ENCODE peak calls at places on chromosomes 3 and 15, in six cellular contexts. X is HFF-Myc; W is kidney epithelial cell; L is stimulated activated CD4-positive, alpha-beta T cell treated with anti-CD3 and anti-CD28 coated beads, Interleukin-12 subunit alpha, Interleukin-12 subunit beta, amount 100 ng/mL, for 4 hours; D is IMR-90; O is fibroblast of pulmonary artery. Z is an unnamed sample.

GRCh38 chr3:152173627-152174026 is 95.1 kb upstream of the MBNL1 start:
- DNase-seq in O (no peak), D (no peak), W (no peak), X (no peak), L (no peak), Z (no peak)

GRCh38 chr3:194805546-194805945 is 119.9 kb downstream of the FAM43A start:
- DNase-seq in L (no peak), W (no peak), X (no peak), D (no peak), O (no peak), Z (no peak)

GRCh38 chr3:9308298-9308990 is 54.4 kb upstream of the THUMPD3 start:
- DNase-seq in O (no peak), L (no peak), W (no peak), D (no peak), X (no peak), Z (no peak)

GRCh38 chr3:168914662-168915061 is 748.9 kb downstream of the MECOM start:
- DNase-seq in W (peak), D (peak), L (no peak), X (no peak), O (peak), Z (peak)

GRCh38 chr3:4532535-4533112 is 39.5 kb downstream of the ITPR1 start:
- DNase-seq in O (no peak), X (no peak), W (no peak), L (no peak), D (no peak), Z (no peak)

GRCh38 chr15:51736646-51737537 is 563 bp downstream of the LYSMD2 start:
- DNase-seq in X (no peak), O (no peak), L (peak), D (no peak), W (no peak), Z (no peak)

GRCh38 chr3:129599607-129600006 is 6.9 kb downstream of the PLXND1 start:
- DNase-seq in X (no peak), O (peak), L (no peak), W (peak), D (peak), Z (no peak)

GRCh38 chr3:49164983-49165720 is 979 bp downstream of the CCDC71 start:
- DNase-seq in X (no peak), W (no peak), D (no peak), L (no peak), O (no peak), Z (no peak)